ENCODE peak calls at places on chromosomes 16 and 17, in five cellular contexts. Q is CD8-positive, alpha-beta T cell; R is SJSA1; J is upper lobe of right lung; I is mammary epithelial cell. M is an unnamed sample.

GRCh38 chr17:58200024-58200633 is 7.6 kb downstream of the EPX start:
- DNase-seq in Q (peak), R (peak), J (peak), I (peak), M (no peak)

GRCh38 chr16:89187337-89188063 is 12.8 kb downstream of the SLC22A31 start:
- DNase-seq in Q (no peak), R (no peak), J (no peak), I (no peak), M (no peak)

GRCh38 chr17:55547027-55547670 is 35.9 kb upstream of the SMIM36 start:
- DNase-seq in Q (no peak), R (no peak), J (no peak), I (peak), M (no peak)

GRCh38 chr16:62068747-62069146 is 32.5 kb upstream of the CDH8 start:
- DNase-seq in Q (no peak), R (no peak), J (no peak), I (no peak), M (no peak)

GRCh38 chr16:10866196-10866976 is 10.6 kb upstream of the CIITA start:
- DNase-seq in Q (no peak), R (no peak), J (no peak), I (no peak), M (no peak)

GRCh38 chr16:35596467-35596866 is 2137.1 kb downstream of the TP53TG3F start:
- DNase-seq in Q (no peak), R (no peak), J (no peak), I (no peak), M (no peak)

GRCh38 chr17:63440127-63440769 is 5.9 kb downstream of the CYB561 start:
- DNase-seq in Q (peak), R (no peak), J (no peak), I (no peak), M (no peak)

GRCh38 chr17:82486186-82487084 is 27.9 kb downstream of the NARF start:
- DNase-seq in Q (no peak), R (no peak), J (no peak), I (no peak), M (no peak)

GRCh38 chr16:65538945-65539344 is 417.1 kb upstream of the CDH11 start:
- DNase-seq in Q (no peak), R (no peak), J (no peak), I (no peak), M (no peak)

GRCh38 chr17:77160032-77160876 is 19.5 kb downstream of the SEC14L1 start:
- DNase-seq in Q (no peak), R (no peak), J (no peak), I (no peak), M (no peak)

GRCh38 chr16:70804153-70804728 is 3.3 kb upstream of the VAC14 start:
- DNase-seq in Q (no peak), R (no peak), J (no peak), I (peak), M (peak)

GRCh38 chr16:54493076-54493475 is 206.5 kb upstream of the IRX3 start:
- DNase-seq in Q (no peak), R (no peak), J (no peak), I (no peak), M (no peak)

GRCh38 chr17:10151667-10152496 is 46.5 kb downstream of the GAS7 start:
- DNase-seq in Q (peak), R (no peak), J (peak), I (no peak), M (no peak)

GRCh38 chr16:78744796-78745464 is 645.5 kb downstream of the WWOX start:
- DNase-seq in Q (no peak), R (no peak), J (no peak), I (no peak), M (no peak)

GRCh38 chr16:4101421-4102275 is 14.6 kb downstream of the ADCY9 start:
- DNase-seq in Q (no peak), R (no peak), J (no peak), I (no peak), M (no peak)
- H3K27ac ChIP-seq in Q (no peak), R (no peak), J (no peak), I (no peak), M (no peak)

GRCh38 chr16:88118376-88118775 is 167.1 kb downstream of the BANP start:
- DNase-seq in Q (no peak), R (no peak), J (no peak), I (no peak), M (no peak)
- H3K27ac ChIP-seq in Q (no peak), R (peak), J (peak), I (no peak), M (no peak)

DNA sequence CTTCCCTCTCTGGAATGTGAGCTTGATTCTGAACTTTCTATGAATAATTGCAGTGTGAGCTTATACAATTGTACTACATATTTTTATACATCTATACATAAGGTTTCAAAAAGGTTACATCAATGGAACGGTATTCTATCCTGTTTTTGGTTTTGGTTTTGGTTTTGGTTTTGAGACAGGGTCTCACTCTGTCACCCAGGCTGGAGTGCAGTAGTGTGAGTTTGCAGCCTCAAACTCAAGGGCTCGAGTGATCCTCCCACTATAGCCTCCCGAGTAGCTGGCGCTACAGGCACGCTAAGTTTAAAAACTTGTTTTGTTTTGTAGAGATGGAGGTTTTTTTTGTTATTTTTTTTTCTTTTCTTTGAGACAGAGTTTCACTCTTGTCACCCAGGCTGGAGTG is 1.1 kb downstream of the CTRB1 start:
- DNase-seq in Q (peak), R (no peak), J (no peak), I (no peak), M (no peak)
- H3K27ac ChIP-seq in Q (no peak), R (no peak), J (no peak), I (no peak), M (no peak)

GRCh38 chr16:84281077-84281476 is 13.6 kb upstream of the WFDC1 start:
- DNase-seq in Q (no peak), R (no peak), J (no peak), I (peak), M (no peak)

GRCh38 chr16:84286568-84287220 is 8.0 kb upstream of the WFDC1 start:
- DNase-seq in Q (no peak), R (no peak), J (peak), I (no peak), M (no peak)

GRCh38 chr16:84284168-84284722 is 10.4 kb upstream of the WFDC1 start:
- DNase-seq in Q (no peak), R (peak), J (peak), I (no peak), M (no peak)

GRCh38 chr16:84282533-84282932 is 12.1 kb upstream of the WFDC1 start:
- DNase-seq in Q (no peak), R (no peak), J (no peak), I (no peak), M (no peak)

GRCh38 chr16:84283314-84284167 is 11.1 kb upstream of the WFDC1 start:
- DNase-seq in Q (no peak), R (no peak), J (no peak), I (no peak), M (no peak)
- H3K27ac ChIP-seq in Q (no peak), R (no peak), J (peak), I (no peak), M (no peak)

DNA sequence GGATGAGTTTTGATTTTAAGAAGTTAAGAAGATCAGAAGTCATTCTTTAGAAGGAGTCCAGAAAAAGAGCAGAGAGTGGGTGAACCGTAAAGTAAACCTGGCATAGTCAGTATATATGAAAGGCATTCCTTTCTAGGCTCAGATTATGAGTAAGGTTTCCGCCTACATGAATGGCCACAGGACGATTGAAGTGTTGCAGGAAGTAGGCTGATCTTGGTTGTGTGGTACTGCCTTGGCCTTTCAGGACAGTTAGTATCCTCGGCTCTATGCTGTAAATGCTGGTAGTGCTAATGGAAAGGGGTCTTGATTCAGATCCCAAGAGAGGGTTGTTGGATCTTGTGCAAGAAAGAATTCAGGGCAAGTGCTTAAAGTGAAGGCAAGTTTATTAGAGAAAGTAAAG is 164.5 kb downstream of the SNX29 start:
- DNase-seq in Q (no peak), R (no peak), J (no peak), I (no peak), M (no peak)
- H3K27ac ChIP-seq in Q (no peak), R (no peak), J (no peak), I (no peak), M (no peak)

DNA sequence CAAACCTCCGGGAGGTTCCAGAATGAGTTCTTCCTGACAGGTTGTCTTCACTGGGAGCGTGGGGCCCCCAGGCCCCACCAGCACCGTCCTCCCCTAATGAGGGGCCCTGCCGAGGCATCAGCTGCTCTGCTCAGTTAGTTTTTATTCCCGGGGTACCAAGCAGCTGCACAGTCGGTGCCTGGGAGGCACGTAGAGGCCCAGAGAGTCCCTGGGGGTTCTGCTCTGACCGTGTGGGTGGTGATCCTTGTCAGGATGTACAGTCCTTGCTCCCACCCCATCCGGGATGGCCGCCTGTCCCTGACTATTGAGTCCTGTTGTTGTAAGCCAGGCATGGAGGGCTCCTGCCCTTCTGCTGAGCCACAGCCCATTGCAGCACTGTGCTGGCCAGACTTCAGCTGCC is 18.5 kb downstream of the NMRAL1 start:
- DNase-seq in Q (no peak), R (no peak), J (no peak), I (no peak), M (no peak)
- H3K27ac ChIP-seq in Q (no peak), R (no peak), J (no peak), I (no peak), M (no peak)